ENCODE peak calls at places on chromosomes 5 and 9, in six cellular contexts. B, V, D, M, T and I are unnamed samples.
A peak's percentile ranks its signal among the peaks of the same experiment; 100 is the strongest.

GRCh38 chr9:14025741-14026140 is 288.2 kb downstream of the NFIB start:
- DNase-seq in V (no peak), T (no peak), D (no peak), M (no peak), B (no peak), I (no peak)

GRCh38 chr5:113268232-113268631 is 166.6 kb downstream of the TSSK1B start:
- DNase-seq in V (no peak), M (no peak), T (no peak), D (no peak), B (no peak), I (no peak)

GRCh38 chr5:104412649-104413240 is 850.2 kb upstream of the NUDT12 start:
- DNase-seq in D (no peak), V (no peak), B (no peak), M (peak; percentile 20), T (peak; percentile 51), I (no peak)

GRCh38 chr5:90968319-90968718 is 409.7 kb downstream of the ADGRV1 start:
- DNase-seq in D (peak; percentile 36), V (no peak), T (no peak), B (no peak), M (no peak), I (no peak)

GRCh38 chr9:96436456-96437126 is 13.4 kb upstream of the HABP4 start:
- DNase-seq in B (no peak), D (no peak), M (peak; percentile 82), T (no peak), V (no peak), I (no peak)

GRCh38 chr5:154198611-154199230 is 8.2 kb downstream of the GALNT10 start:
- DNase-seq in V (no peak), B (no peak), M (peak; percentile 70), T (no peak), D (no peak), I (no peak)

GRCh38 chr5:11252523-11252922 is 491.5 kb upstream of the DAP start:
- DNase-seq in B (no peak), D (no peak), M (no peak), T (no peak), V (no peak), I (no peak)

GRCh38 chr5:92309336-92309991 is 926.3 kb upstream of the ARRDC3 start:
- DNase-seq in V (no peak), B (no peak), D (peak; percentile 53), T (no peak), M (peak; percentile 11), I (no peak)

GRCh38 chr9:86575825-86576488 is 221.7 kb upstream of the TUT7 start:
- DNase-seq in M (no peak), B (no peak), T (no peak), V (no peak), D (no peak), I (no peak)

GRCh38 chr9:37034938-37035471 is 937 bp upstream of the PAX5 start:
- DNase-seq in B (no peak), D (peak; percentile 38), T (peak; percentile 69), M (no peak), V (no peak), I (peak; percentile 36)

GRCh38 chr9:37037137-37037743 is 3.2 kb upstream of the PAX5 start:
- DNase-seq in M (no peak), D (no peak), T (no peak), V (no peak), B (no peak), I (peak; percentile 55)

GRCh38 chr9:37036237-37037136 is 2.4 kb upstream of the PAX5 start:
- DNase-seq in D (peak; percentile 72), V (no peak), B (no peak), T (peak; percentile 73), M (no peak), I (no peak)

GRCh38 chr9:37034320-37034937 is 361 bp upstream of the PAX5 start:
- DNase-seq in V (no peak), B (no peak), M (no peak), T (peak; percentile 85), D (peak; percentile 79), I (peak; percentile 54)

GRCh38 chr9:37035472-37036236 is 1.6 kb upstream of the PAX5 start:
- DNase-seq in M (no peak), B (no peak), T (peak; percentile 68), D (peak; percentile 70), V (no peak), I (no peak)
- TF ChIP-seq GABPA in M (no peak), B (no peak), T (no peak), D (no peak), V (no peak), I (no peak)

GRCh38 chr5:132670218-132670617 is 3.6 kb upstream of the IL4 start:
- DNase-seq in V (no peak), T (no peak), M (no peak), D (no peak), B (no peak), I (no peak)
- H3K4me3 ChIP-seq in V (no peak overlapping the region), T (no peak overlapping the region), M (no peak overlapping the region), D (no peak overlapping the region), B (no peak overlapping the region), I (no peak overlapping the region)

GRCh38 chr9:127664324-127664677 is 42.5 kb upstream of the CFAP157 start:
- DNase-seq in T (no peak), B (no peak), V (no peak), M (no peak), D (no peak), I (no peak)

GRCh38 chr9:127661342-127661741 is 45.4 kb upstream of the CFAP157 start:
- DNase-seq in B (peak; percentile 47), V (no peak), T (no peak), M (no peak), D (peak; percentile 70), I (no peak)

GRCh38 chr9:127662617-127663016 is 44.2 kb upstream of the CFAP157 start:
- DNase-seq in M (no peak), B (no peak), D (no peak), T (no peak), V (no peak), I (no peak)

GRCh38 chr9:127658431-127658830 is 46.4 kb downstream of the STXBP1 start:
- DNase-seq in M (no peak), T (no peak), B (no peak), D (no peak), V (no peak), I (no peak)

GRCh38 chr9:127660886-127661285 is 45.9 kb upstream of the CFAP157 start:
- DNase-seq in B (no peak), M (no peak), T (no peak), D (no peak), V (no peak), I (no peak)
- TF ChIP-seq GABPA in B (no peak), M (no peak), T (no peak), D (no peak), V (no peak), I (no peak)

GRCh38 chr9:11335011-11335410 is 722.2 kb upstream of the PTPRD start:
- DNase-seq in B (no peak), M (no peak), D (no peak), V (no peak), T (no peak), I (no peak)

GRCh38 chr9:11340656-11341055 is 727.9 kb upstream of the PTPRD start:
- DNase-seq in V (no peak), D (no peak), T (no peak), M (no peak), B (no peak), I (no peak)

DNA sequence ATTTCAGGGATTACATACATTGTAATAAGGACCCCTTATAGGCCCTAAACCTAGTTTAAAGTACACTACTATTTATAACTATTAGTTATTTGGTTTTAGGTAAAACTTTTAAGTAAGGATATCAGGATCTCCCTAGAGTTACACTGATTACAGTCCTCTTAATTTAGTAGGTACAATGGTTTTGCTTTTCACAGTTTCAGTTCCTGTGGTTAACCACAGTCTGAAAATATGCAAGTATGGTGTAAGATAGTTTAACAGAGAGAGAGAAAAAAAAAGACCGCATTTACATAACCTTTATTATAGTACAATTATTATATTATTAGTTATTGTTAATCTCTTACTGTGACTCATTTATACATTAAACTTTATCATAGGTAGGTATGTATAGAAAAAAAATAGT is 725.3 kb upstream of the PTPRD start:
- DNase-seq in M (no peak), B (no peak), D (no peak), V (no peak), T (no peak), I (no peak)
- H3K4me3 ChIP-seq in M (no peak overlapping the region), B (no peak overlapping the region), D (no peak overlapping the region), V (no peak overlapping the region), T (no peak overlapping the region), I (no peak overlapping the region)

GRCh38 chr5:168486136-168486879 is at the start of gene RARS1:
- DNase-seq in M (peak; percentile 88), D (peak; percentile 95), B (peak; percentile 95), T (peak; percentile 95), V (peak; percentile 72), I (peak; percentile 93)
- TF ChIP-seq GABPA in M (peak; percentile 100), D (peak; percentile 100), B (peak; percentile 99), T (peak; percentile 100), V (peak; percentile 100), I (peak; percentile 100)

DNA sequence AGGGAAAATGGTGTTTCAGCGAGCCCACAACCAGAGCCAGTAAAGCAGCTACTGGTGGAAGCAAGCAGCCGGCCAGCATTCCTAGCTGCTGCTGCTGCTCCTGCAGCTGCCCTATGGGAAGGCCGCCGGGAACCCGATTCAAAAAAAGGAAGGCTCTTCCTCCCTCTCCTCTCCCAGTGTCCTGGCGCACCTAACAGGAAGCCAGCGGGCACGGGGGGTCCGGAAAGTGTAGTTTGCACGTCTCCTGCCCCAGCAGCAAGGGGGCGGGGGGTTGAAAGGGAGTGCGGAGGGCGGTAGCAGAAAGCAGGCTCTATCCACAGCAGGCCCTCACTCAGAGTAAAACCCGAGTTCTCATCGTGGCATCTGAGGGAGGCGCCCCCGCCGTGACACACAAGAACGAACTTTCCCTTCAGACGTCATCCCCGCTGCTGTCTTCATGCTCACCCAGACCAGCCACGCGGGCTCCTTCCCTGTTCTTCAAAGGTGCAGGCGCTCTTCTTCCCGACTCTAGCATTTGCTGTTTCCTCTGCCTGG is 16.5 kb downstream of the GRXCR2 start:
- DNase-seq in B (no peak), M (peak; percentile 30), T (peak; percentile 81), V (no peak), D (no peak), I (no peak)
- H3K4me3 ChIP-seq in B (no peak overlapping the region), M (peak overlapping the region; percentile 57), T (peak overlapping the region; percentile 54), V (no peak overlapping the region), D (no peak overlapping the region), I (no peak overlapping the region)